ENCODE peak calls at places on chromosomes 16 and 17, in six cellular contexts. Q is fibroblast of lung, E is A549, X is heart left ventricle, U is heart right ventricle, H is tibial nerve. P is an unnamed sample.

GRCh38 chr16:1152651-1153259 is at the start of gene CACNA1H:
- DNase-seq in U (peak), H (no peak), E (no peak), Q (no peak), X (no peak), P (no peak)

GRCh38 chr17:27978689-27979175 is 63.7 kb upstream of the NLK start:
- DNase-seq in Q (no peak), X (no peak), U (no peak), E (no peak), H (no peak), P (no peak)

GRCh38 chr17:4667166-4667565 is 25.7 kb upstream of the ALOX15 start:
- DNase-seq in U (no peak), H (no peak), X (no peak), Q (no peak), E (no peak), P (no peak)

GRCh38 chr16:85463228-85463611 is 149.9 kb upstream of the GSE1 start:
- DNase-seq in E (no peak), H (no peak), X (no peak), Q (no peak), U (no peak), P (no peak)

GRCh38 chr16:56636616-56637413 is 1.7 kb upstream of the MT1A start:
- DNase-seq in Q (no peak), H (no peak), U (no peak), E (no peak), X (no peak), P (no peak)

GRCh38 chr17:29918922-29919856 is 10.8 kb downstream of the SSH2 start:
- DNase-seq in Q (no peak), X (no peak), U (no peak), E (no peak), H (no peak), P (peak)

GRCh38 chr16:24526701-24527470 is 12.5 kb upstream of the RBBP6 start:
- DNase-seq in H (no peak), U (no peak), X (no peak), Q (no peak), E (no peak), P (peak)

GRCh38 chr17:8122923-8123694 is 797 bp downstream of the HES7 start:
- DNase-seq in Q (peak), E (peak), H (no peak), U (no peak), X (no peak), P (peak)

GRCh38 chr16:68257251-68257905 is 6.9 kb upstream of the SLC7A6 start:
- DNase-seq in X (no peak), E (no peak), H (no peak), U (no peak), Q (no peak), P (peak)

GRCh38 chr17:68437979-68438877 is 19.1 kb downstream of the WIPI1 start:
- DNase-seq in X (no peak), E (no peak), H (no peak), U (peak), Q (no peak), P (no peak)

GRCh38 chr17:57604771-57605733 is 140.0 kb downstream of the CCDC182 start:
- DNase-seq in E (no peak), X (no peak), H (no peak), U (peak), Q (peak), P (peak)

GRCh38 chr17:36495076-36495578 is 8.6 kb downstream of the ZNHIT3 start:
- DNase-seq in E (no peak), Q (no peak), H (no peak), U (no peak), X (no peak), P (no peak)

GRCh38 chr17:69870751-69871199 is 204.2 kb upstream of the KCNJ16 start:
- DNase-seq in Q (peak), U (no peak), X (no peak), H (no peak), E (no peak), P (peak)

GRCh38 chr17:65278050-65278819 is 141.1 kb downstream of the RGS9 start:
- DNase-seq in X (no peak), E (peak), H (no peak), U (peak), Q (peak), P (peak)

GRCh38 chr16:82954224-82954929 is 327.6 kb downstream of the CDH13 start:
- DNase-seq in U (no peak), X (no peak), Q (peak), E (no peak), H (no peak), P (no peak)

GRCh38 chr16:19607610-19608280 is 52.2 kb downstream of the VPS35L start:
- DNase-seq in X (no peak), Q (no peak), E (peak), H (no peak), U (no peak), P (no peak)

GRCh38 chr16:23423496-23424049 is 29.4 kb downstream of the COG7 start:
- DNase-seq in E (peak), H (peak), U (peak), Q (peak), X (no peak), P (peak)

GRCh38 chr16:68319185-68319908 is 8.5 kb downstream of the PRMT7 start:
- DNase-seq in E (no peak), H (no peak), U (no peak), X (no peak), Q (no peak), P (no peak)

GRCh38 chr17:73707358-73707757 is 63.1 kb upstream of the SDK2 start:
- DNase-seq in E (no peak), Q (no peak), H (no peak), U (no peak), X (no peak), P (no peak)

GRCh38 chr16:9441021-9441420 is 349.6 kb downstream of the HAPSTR1 start:
- DNase-seq in Q (no peak), H (no peak), U (no peak), E (no peak), X (no peak), P (no peak)

GRCh38 chr17:34504814-34505484 is 74.4 kb upstream of the TMEM132E start:
- DNase-seq in X (no peak), U (no peak), H (no peak), Q (no peak), E (no peak), P (no peak)

GRCh38 chr17:22462461-22462860 is 770.1 kb downstream of the KCNJ18 start:
- DNase-seq in U (no peak), Q (no peak), X (no peak), H (no peak), E (no peak), P (no peak)

GRCh38 chr16:2467301-2468141 is 3.6 kb upstream of the NTN3 start:
- DNase-seq in E (peak), X (peak), U (peak), Q (peak), H (peak), P (peak)

GRCh38 chr16:66898207-66898606 is 17.9 kb downstream of the PDP2 start:
- DNase-seq in U (no peak), Q (peak), E (no peak), H (no peak), X (no peak), P (peak)

GRCh38 chr16:70800306-70800705 is 652 bp downstream of the VAC14 start:
- DNase-seq in E (no peak), H (no peak), U (no peak), Q (no peak), X (no peak), P (no peak)
- TF ChIP-seq CTCF in E (no peak), H (no peak), U (no peak), Q (no peak), X (no peak), P (no peak)

DNA sequence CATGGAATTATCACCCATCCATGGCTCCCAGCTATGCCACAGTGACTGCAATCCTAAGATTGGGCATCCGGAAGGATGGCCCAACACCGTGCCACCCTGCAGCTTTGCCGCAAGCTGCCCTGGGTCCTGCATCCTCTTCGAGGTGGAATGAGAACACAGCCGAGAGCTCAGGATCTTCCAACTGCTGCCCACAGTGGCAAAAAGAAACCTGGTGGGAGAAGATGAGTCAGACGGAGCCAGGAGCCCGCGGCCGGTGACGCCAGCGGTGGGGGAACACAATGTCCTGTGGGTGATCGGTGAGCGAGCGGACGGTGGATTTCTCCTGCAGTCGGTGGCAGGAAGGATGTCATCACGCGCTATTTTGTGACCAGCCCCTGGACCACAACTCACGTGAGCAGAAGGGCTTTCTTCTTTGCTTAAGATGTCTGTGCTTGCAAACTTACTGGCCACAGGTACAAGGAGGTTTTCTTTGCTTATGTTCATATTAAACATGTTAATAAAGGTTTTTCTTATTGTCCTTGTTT is 20.1 kb downstream of the CD7 start:
- DNase-seq in Q (peak), E (peak), X (peak), U (peak), H (peak), P (peak)
- H3K4me3 ChIP-seq in Q (no peak), E (peak), X (peak), U (no peak), H (peak), P (peak)

GRCh38 chr17:246851-247421 is 65.5 kb upstream of the DOC2B start:
- DNase-seq in Q (no peak), U (no peak), X (peak), E (no peak), H (no peak), P (no peak)
- TF ChIP-seq CTCF in Q (no peak), U (no peak), X (no peak), E (no peak), H (no peak), P (no peak)

DNA sequence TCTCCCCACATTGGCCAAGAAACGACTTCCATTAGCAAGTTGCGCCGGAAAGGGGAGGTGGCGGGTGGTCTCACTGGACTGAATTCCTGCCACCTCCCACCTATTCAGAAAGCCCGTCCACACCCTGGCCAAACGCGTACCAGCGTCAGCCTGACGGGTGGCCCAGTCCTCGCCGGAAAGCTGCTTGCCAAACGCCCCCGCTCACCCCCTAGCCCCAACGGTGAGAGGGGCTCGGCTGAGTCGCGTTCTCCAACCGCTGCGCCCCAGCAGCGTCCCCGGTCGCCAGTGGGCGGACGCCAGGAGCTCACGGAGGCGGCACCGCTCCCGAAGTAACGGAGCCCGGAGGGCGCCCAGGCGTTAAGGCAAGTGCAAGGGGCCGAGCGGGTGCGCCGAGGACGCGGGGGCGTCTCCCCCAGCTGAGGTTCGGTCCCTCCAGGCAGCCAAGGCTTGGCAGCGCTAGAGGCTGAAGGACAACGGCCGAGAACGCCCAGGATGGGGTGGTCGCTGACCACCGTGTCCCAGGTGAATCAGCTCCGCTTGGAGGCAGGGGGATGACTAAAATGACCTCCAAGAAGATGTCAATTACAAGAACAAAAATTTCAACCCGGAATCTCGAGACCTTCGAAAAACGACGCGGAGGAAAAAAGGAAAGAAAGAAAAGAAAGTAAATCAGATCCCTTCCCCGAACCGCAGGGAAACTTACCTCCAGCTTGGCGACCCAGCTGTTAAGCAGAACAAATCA is 470.9 kb downstream of the SOX9 start:
- DNase-seq in H (no peak), E (no peak), U (peak), X (no peak), Q (peak), P (peak)
- H3K4me3 ChIP-seq in H (peak), E (peak), U (peak), X (peak), Q (peak), P (peak)

DNA sequence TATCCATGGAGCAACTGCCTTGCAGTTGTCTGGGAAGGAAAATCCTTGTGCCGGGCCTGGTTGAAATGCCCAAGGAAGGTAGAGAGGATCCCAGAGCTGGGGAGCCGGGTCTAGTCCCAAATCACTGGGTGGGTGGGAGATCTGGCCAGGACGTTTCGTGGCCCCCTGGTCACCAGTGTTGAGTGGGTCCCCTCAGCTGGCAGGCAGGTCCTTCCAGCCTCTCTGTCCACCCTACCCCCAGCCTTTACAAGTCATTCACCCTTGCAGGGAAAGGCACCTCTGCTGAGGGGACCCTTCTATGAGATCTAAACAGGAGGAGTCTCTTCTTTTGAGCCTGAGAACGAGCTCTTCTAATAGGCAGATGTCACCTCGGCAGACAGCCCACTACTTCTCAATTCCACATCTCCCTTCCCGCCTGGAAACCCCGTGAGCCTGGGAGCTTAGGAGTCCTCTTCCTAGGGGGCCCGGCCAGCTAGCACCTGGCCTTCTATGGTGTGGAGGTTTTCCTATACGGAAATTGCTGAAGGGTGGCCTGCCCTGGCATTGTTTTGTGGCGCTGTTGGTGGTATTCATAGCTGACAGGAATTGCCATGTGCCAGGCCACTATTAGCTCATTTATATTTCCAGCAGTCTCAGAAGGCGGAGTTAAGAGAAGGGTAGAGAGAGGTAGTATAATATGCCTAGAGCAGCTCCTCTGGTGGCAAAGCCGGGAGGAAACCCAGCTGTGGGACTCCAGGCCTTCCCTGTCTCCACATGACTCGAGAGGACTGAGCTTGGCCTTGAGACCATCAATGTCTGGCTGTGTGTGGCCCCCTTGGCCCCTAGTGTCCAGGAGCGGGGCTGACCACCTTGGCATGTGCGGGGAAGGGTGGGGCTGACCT is 13.3 kb downstream of the MPRIP start:
- DNase-seq in Q (no peak), E (peak), X (no peak), H (no peak), U (no peak), P (peak)
- TF ChIP-seq CTCF in Q (no peak), E (no peak), X (no peak), H (no peak), U (peak), P (peak)

DNA sequence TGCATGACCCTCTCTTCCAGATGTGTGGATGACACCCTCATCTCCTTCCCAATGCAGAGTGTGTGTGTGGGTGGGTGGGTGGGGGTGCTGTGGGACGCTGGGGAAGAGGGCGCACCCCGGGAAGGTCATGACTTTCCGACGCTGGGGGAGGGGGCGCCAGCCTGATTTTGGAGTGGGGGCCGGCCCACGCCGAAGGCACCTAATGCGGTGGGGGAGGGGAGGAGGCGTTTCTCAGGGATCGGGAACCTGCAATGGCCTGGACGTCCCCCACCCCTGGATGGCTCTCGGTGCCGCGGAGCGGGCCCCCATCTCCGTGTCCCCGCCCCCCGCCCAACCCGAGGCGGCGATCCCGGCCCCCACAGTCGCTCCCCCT is 33.5 kb downstream of the SRCIN1 start:
- DNase-seq in X (no peak), H (no peak), E (no peak), U (no peak), Q (no peak), P (no peak)
- H3K4me3 ChIP-seq in X (peak), H (no peak), E (peak), U (no peak), Q (no peak), P (no peak)

P was measured in epithelial cell of esophagus.